ENCODE peak calls at places on chromosomes 3 and 15, in eight cellular contexts. P is NCI-H748 treated with DMSO at 0.1 percent for 48 hours; S is frontal cortex; D is lung; Y is RWPE1; J is stimulated activated CD8-positive, alpha-beta memory T cell treated with anti-CD3 and anti-CD28 coated beads, Interleukin-12 subunit alpha, Interleukin-12 subunit beta, amount 100 ng/mL, for 4 hours; F is heart left ventricle; W is GM13977. N is an unnamed sample.

GRCh38 chr3:145094355-145094941 is 1066.5 kb downstream of the PLOD2 start:
- DNase-seq in S (peak), P (no peak), J (no peak), Y (peak), W (peak), D (no peak), F (no peak), N (peak)

GRCh38 chr3:13484861-13485590 is 4.9 kb downstream of the HDAC11 start:
- DNase-seq in D (peak), S (peak), Y (peak), J (no peak), F (peak), W (no peak), P (no peak), N (peak)

GRCh38 chr3:21672303-21672702 is 78.7 kb downstream of the ZNF385D start:
- DNase-seq in F (no peak), S (no peak), Y (peak), J (no peak), W (no peak), P (no peak), D (no peak), N (peak)

GRCh38 chr3:160837394-160837975 is 81.5 kb downstream of the PPM1L start:
- DNase-seq in P (no peak), D (no peak), F (no peak), S (no peak), J (no peak), Y (no peak), W (no peak), N (no peak)

GRCh38 chr15:63191895-63192603 is 2.6 kb downstream of the RAB8B start:
- DNase-seq in D (no peak), F (no peak), S (no peak), Y (no peak), J (no peak), P (no peak), W (peak), N (no peak)

GRCh38 chr3:7392206-7392605 is 531.3 kb downstream of the GRM7 start:
- DNase-seq in F (no peak), J (no peak), D (no peak), P (no peak), Y (no peak), S (no peak), W (no peak), N (no peak)

GRCh38 chr3:133208184-133208583 is 170.0 kb downstream of the TMEM108 start:
- DNase-seq in F (no peak), P (no peak), W (no peak), J (no peak), S (no peak), D (no peak), Y (no peak), N (no peak)

GRCh38 chr15:48939686-48940085 is 24.0 kb downstream of the SHC4 start:
- DNase-seq in D (no peak), S (no peak), P (no peak), F (no peak), Y (peak), W (no peak), J (no peak), N (peak)

GRCh38 chr3:15651396-15651795 is 49.9 kb downstream of the BTD start:
- DNase-seq in W (no peak), F (no peak), D (no peak), Y (no peak), P (no peak), S (no peak), J (no peak), N (no peak)

GRCh38 chr3:150315711-150316110 is 92.4 kb upstream of the TSC22D2 start:
- DNase-seq in Y (no peak), P (no peak), J (no peak), D (no peak), F (no peak), S (no peak), W (no peak), N (no peak)

GRCh38 chr15:35673093-35673573 is 127.2 kb upstream of the DPH6 start:
- DNase-seq in F (no peak), S (no peak), W (peak), Y (no peak), D (no peak), J (no peak), P (no peak), N (no peak)

GRCh38 chr15:51077565-51078153 is 17.0 kb downstream of the TNFAIP8L3 start:
- DNase-seq in J (peak), P (no peak), F (peak), D (peak), S (peak), Y (no peak), W (peak), N (no peak)

GRCh38 chr3:16846373-16847078 is 38.2 kb upstream of the PLCL2 start:
- DNase-seq in J (no peak), W (no peak), Y (no peak), S (no peak), P (no peak), D (no peak), F (no peak), N (no peak)

GRCh38 chr3:10557783-10558373 is 52.5 kb upstream of the ATP2B2 start:
- DNase-seq in S (no peak), J (no peak), F (no peak), Y (peak), D (no peak), P (no peak), W (no peak), N (no peak)

GRCh38 chr3:47850062-47850802 is 47.3 kb downstream of the DHX30 start:
- DNase-seq in S (no peak), P (no peak), J (no peak), W (no peak), Y (no peak), D (no peak), F (no peak), N (peak)